ENCODE peak calls at places on chromosome 9, in ten cellular contexts. A is fibroblast of lung, O is brain microvascular endothelial cell, I is HFFc6, Q is lower leg skin, B is GM13977, D is LNCaP clone FGC, T is mesothelial cell of epicardium, J is WTC11, F is tibial nerve. V is an unnamed sample.

GRCh38 chr9:129895376-129896268 is 60.4 kb downstream of the USP20 start:
- DNase-seq in A (no peak), O (no peak), I (no peak), Q (no peak), B (no peak), D (no peak), T (no peak), J (no peak), F (no peak), V (no peak)

GRCh38 chr9:125637264-125637663 is 69.7 kb downstream of the MAPKAP1 start:
- DNase-seq in A (no peak), O (no peak), I (no peak), Q (no peak), B (no peak), D (no peak), T (no peak), J (no peak), F (no peak), V (no peak)

GRCh38 chr9:34380034-34380510 is 3.4 kb upstream of the MYORG start:
- DNase-seq in A (no peak), O (no peak), I (no peak), Q (no peak), B (no peak), D (no peak), T (no peak), J (peak), F (no peak), V (no peak)

GRCh38 chr9:86573886-86574285 is 219.7 kb upstream of the TUT7 start:
- DNase-seq in A (no peak), O (no peak), I (no peak), Q (no peak), B (no peak), D (no peak), T (no peak), J (no peak), F (no peak), V (no peak)

GRCh38 chr9:134007150-134007549 is 15.0 kb upstream of the VAV2 start:
- DNase-seq in A (no peak), O (no peak), I (no peak), Q (no peak), B (no peak), D (no peak), T (no peak), J (no peak), F (no peak), V (no peak)

GRCh38 chr9:92749934-92750315 is 14.7 kb downstream of the BICD2 start:
- DNase-seq in A (peak), O (no peak), I (no peak), Q (no peak), B (no peak), D (no peak), T (no peak), J (no peak), F (no peak), V (no peak)

GRCh38 chr9:114720296-114720695 is 38.3 kb upstream of the TEX48 start:
- DNase-seq in A (peak), O (no peak), I (peak), Q (no peak), B (no peak), D (no peak), T (no peak), J (no peak), F (no peak), V (peak)

GRCh38 chr9:134208310-134208841 is 44.0 kb upstream of the RNU6ATAC start:
- DNase-seq in A (no peak), O (no peak), I (no peak), Q (no peak), B (no peak), D (no peak), T (no peak), J (no peak), F (no peak), V (no peak)

GRCh38 chr9:80664327-80665210 is 1024.8 kb downstream of the TLE1 start:
- DNase-seq in A (peak), O (no peak), I (no peak), Q (no peak), B (peak), D (peak), T (no peak), J (no peak), F (no peak), V (peak)

GRCh38 chr9:131366745-131367401 is 27.0 kb upstream of the PRRC2B start:
- DNase-seq in A (peak), O (peak), I (peak), Q (no peak), B (no peak), D (no peak), T (no peak), J (peak), F (no peak), V (peak)

GRCh38 chr9:4489562-4489918 is 728 bp upstream of the SLC1A1 start:
- DNase-seq in A (peak), O (no peak), I (no peak), Q (no peak), B (no peak), D (no peak), T (peak), J (peak), F (no peak), V (no peak)

GRCh38 chr9:125485471-125485870 is 221.5 kb downstream of the MAPKAP1 start:
- DNase-seq in A (no peak), O (no peak), I (no peak), Q (no peak), B (no peak), D (no peak), T (no peak), J (no peak), F (no peak), V (no peak)

GRCh38 chr9:19074836-19075235 is 25.6 kb downstream of the RRAGA start:
- DNase-seq in A (peak), O (no peak), I (no peak), Q (no peak), B (no peak), D (no peak), T (no peak), J (no peak), F (no peak), V (peak)

GRCh38 chr9:96222132-96222531 is 79.8 kb downstream of the HSD17B3 start:
- DNase-seq in A (no peak), O (no peak), I (no peak), Q (no peak), B (peak), D (no peak), T (no peak), J (peak), F (no peak), V (peak)
- TF ChIP-seq CTCF in A (peak), O (peak), I (peak), Q (no peak), B (peak), D (peak), T (peak), J (peak), F (peak), V (peak)

GRCh38 chr9:13555516-13555915 is 276.0 kb upstream of the MPDZ start:
- DNase-seq in A (no peak), O (no peak), I (no peak), Q (no peak), B (no peak), D (peak), T (no peak), J (no peak), F (no peak), V (no peak)

GRCh38 chr9:13555989-13556500 is 276.6 kb upstream of the MPDZ start:
- DNase-seq in A (no peak), O (no peak), I (no peak), Q (no peak), B (no peak), D (no peak), T (no peak), J (no peak), F (no peak), V (no peak)

GRCh38 chr9:13552606-13553215 is 273.2 kb upstream of the MPDZ start:
- DNase-seq in A (peak), O (no peak), I (no peak), Q (no peak), B (no peak), D (no peak), T (no peak), J (no peak), F (no peak), V (no peak)

GRCh38 chr9:13554626-13555025 is 275.1 kb upstream of the MPDZ start:
- DNase-seq in A (no peak), O (no peak), I (no peak), Q (no peak), B (no peak), D (no peak), T (no peak), J (no peak), F (no peak), V (no peak)

GRCh38 chr9:13557724-13558123 is 278.2 kb upstream of the MPDZ start:
- DNase-seq in A (no peak), O (no peak), I (no peak), Q (no peak), B (no peak), D (no peak), T (no peak), J (no peak), F (no peak), V (no peak)
- TF ChIP-seq CTCF in A (no peak), O (no peak), I (no peak), Q (no peak), B (no peak), D (no peak), T (no peak), J (no peak), F (no peak), V (no peak)

GRCh38 chr9:85425153-85425611 is 316.6 kb downstream of the AGTPBP1 start:
- DNase-seq in A (peak), O (peak), I (peak), Q (peak), B (peak), D (no peak), T (peak), J (peak), F (peak), V (peak)
- TF ChIP-seq CTCF in A (peak), O (peak), I (peak), Q (no peak), B (peak), D (peak), T (peak), J (peak), F (peak), V (peak)

GRCh38 chr9:89813482-89813881 is 208.7 kb downstream of the GADD45G start:
- DNase-seq in A (no peak), O (no peak), I (no peak), Q (no peak), B (no peak), D (no peak), T (peak), J (no peak), F (no peak), V (no peak)

GRCh38 chr9:89814340-89815040 is 209.7 kb downstream of the GADD45G start:
- DNase-seq in A (peak), O (peak), I (no peak), Q (no peak), B (no peak), D (no peak), T (peak), J (no peak), F (no peak), V (no peak)

GRCh38 chr9:89815903-89816573 is 211.2 kb downstream of the GADD45G start:
- DNase-seq in A (no peak), O (no peak), I (no peak), Q (no peak), B (peak), D (no peak), T (no peak), J (no peak), F (no peak), V (no peak)

GRCh38 chr9:89817186-89817960 is 212.6 kb downstream of the GADD45G start:
- DNase-seq in A (no peak), O (no peak), I (no peak), Q (no peak), B (no peak), D (no peak), T (peak), J (no peak), F (no peak), V (no peak)

GRCh38 chr9:89815061-89815902 is 210.5 kb downstream of the GADD45G start:
- DNase-seq in A (no peak), O (no peak), I (no peak), Q (no peak), B (no peak), D (peak), T (peak), J (no peak), F (no peak), V (no peak)
- TF ChIP-seq CTCF in A (no peak), O (no peak), I (no peak), Q (no peak), B (no peak), D (no peak), T (no peak), J (no peak), F (no peak), V (no peak)

GRCh38 chr9:15306068-15306756 is 804 bp downstream of the TTC39B start:
- DNase-seq in A (peak), O (peak), I (peak), Q (peak), B (peak), D (peak), T (peak), J (peak), F (peak), V (peak)

GRCh38 chr9:15307523-15307841 is 466 bp upstream of the TTC39B start:
- DNase-seq in A (no peak), O (no peak), I (no peak), Q (no peak), B (no peak), D (no peak), T (no peak), J (no peak), F (no peak), V (no peak)

GRCh38 chr9:15304620-15305019 is 2.4 kb downstream of the TTC39B start:
- DNase-seq in A (no peak), O (no peak), I (no peak), Q (no peak), B (no peak), D (no peak), T (no peak), J (no peak), F (no peak), V (no peak)

GRCh38 chr9:15308511-15308910 is 1.5 kb upstream of the TTC39B start:
- DNase-seq in A (peak), O (peak), I (peak), Q (no peak), B (no peak), D (no peak), T (no peak), J (no peak), F (no peak), V (peak)

GRCh38 chr9:15306757-15307522 is at the start of gene TTC39B:
- DNase-seq in A (peak), O (peak), I (peak), Q (peak), B (peak), D (peak), T (peak), J (peak), F (peak), V (peak)
- TF ChIP-seq CTCF in A (no peak), O (no peak), I (no peak), Q (no peak), B (no peak), D (no peak), T (no peak), J (no peak), F (no peak), V (no peak)

GRCh38 chr9:127422787-127423186 is 1.4 kb upstream of the ZNF79 start:
- DNase-seq in A (no peak), O (no peak), I (no peak), Q (no peak), B (no peak), D (no peak), T (no peak), J (no peak), F (no peak), V (no peak)

GRCh38 chr9:127424669-127424986 is 446 bp downstream of the ZNF79 start:
- DNase-seq in A (no peak), O (no peak), I (no peak), Q (no peak), B (peak), D (no peak), T (no peak), J (no peak), F (no peak), V (no peak)

GRCh38 chr9:127422133-127422782 is 1.9 kb upstream of the ZNF79 start:
- DNase-seq in A (no peak), O (no peak), I (no peak), Q (no peak), B (no peak), D (no peak), T (no peak), J (no peak), F (no peak), V (no peak)

GRCh38 chr9:127423591-127423933 is 620 bp upstream of the ZNF79 start:
- DNase-seq in A (no peak), O (no peak), I (no peak), Q (no peak), B (no peak), D (no peak), T (no peak), J (no peak), F (no peak), V (peak)

GRCh38 chr9:127423934-127424668 is at the start of gene ZNF79:
- DNase-seq in A (peak), O (peak), I (peak), Q (peak), B (peak), D (peak), T (peak), J (peak), F (peak), V (peak)
- TF ChIP-seq CTCF in A (no peak), O (no peak), I (no peak), Q (no peak), B (no peak), D (no peak), T (no peak), J (no peak), F (peak), V (no peak)

DNA sequence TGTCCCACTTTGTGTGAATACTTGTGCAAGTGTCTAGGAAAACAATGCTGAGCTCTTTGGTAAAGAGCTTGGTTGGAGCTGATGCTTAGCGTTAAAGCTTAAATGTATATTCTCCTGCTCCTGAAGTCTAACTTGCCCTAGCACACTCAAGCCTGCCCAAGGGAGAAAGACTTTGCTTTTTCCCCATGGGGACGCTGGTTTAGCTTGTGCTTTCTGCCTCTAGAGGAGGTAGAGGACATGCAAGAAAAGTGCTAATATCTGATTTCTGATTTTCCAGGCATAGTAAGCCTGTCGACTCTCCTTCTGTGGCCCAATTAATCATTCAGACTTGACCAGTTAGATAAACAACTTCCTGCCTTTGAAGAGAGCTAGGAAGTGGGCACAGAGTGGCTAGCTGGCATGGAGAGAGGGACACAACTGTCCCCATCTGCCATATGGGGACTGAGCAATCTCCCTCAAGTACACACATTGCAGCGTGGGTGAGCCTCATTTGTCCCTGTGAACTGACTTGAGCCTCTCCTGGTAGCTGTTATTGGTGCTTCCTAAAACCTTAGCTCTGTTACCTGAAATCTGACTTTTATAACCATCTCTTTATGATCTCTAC is 348.4 kb downstream of the BRINP1 start:
- DNase-seq in A (no peak), O (no peak), I (no peak), Q (no peak), B (no peak), D (no peak), T (no peak), J (no peak), F (no peak), V (no peak)
- TF ChIP-seq CTCF in A (no peak), O (no peak), I (no peak), Q (no peak), B (no peak), D (no peak), T (no peak), J (no peak), F (no peak), V (no peak)

GRCh38 chr9:116163293-116164055 is 9.9 kb downstream of the PAPPA start:
- DNase-seq in A (no peak), O (no peak), I (no peak), Q (no peak), B (no peak), D (no peak), T (no peak), J (no peak), F (no peak), V (no peak)
- TF ChIP-seq CTCF in A (peak), O (peak), I (peak), Q (no peak), B (peak), D (peak), T (peak), J (peak), F (no peak), V (peak)

GRCh38 chr9:36415822-36416515 is 15.9 kb upstream of the RNF38 start:
- DNase-seq in A (no peak), O (no peak), I (no peak), Q (no peak), B (no peak), D (no peak), T (no peak), J (peak), F (no peak), V (no peak)
- TF ChIP-seq CTCF in A (no peak), O (no peak), I (peak), Q (no peak), B (no peak), D (no peak), T (no peak), J (no peak), F (no peak), V (no peak)

GRCh38 chr9:16575142-16575877 is 295.2 kb downstream of the BNC2 start:
- DNase-seq in A (no peak), O (no peak), I (no peak), Q (no peak), B (no peak), D (peak), T (no peak), J (no peak), F (no peak), V (no peak)
- TF ChIP-seq CTCF in A (peak), O (peak), I (peak), Q (no peak), B (no peak), D (peak), T (no peak), J (no peak), F (no peak), V (no peak)